ENCODE peak calls at places on chromosomes 5 and 9, in seven cellular contexts. Q, J, Z, B, X, S and V are unnamed samples.

GRCh38 chr9:133733074-133733408 is 5.1 kb downstream of the SARDH start:
- DNase-seq in Q (no peak), S (no peak), X (no peak), Z (peak; percentile 38), B (no peak), J (no peak), V (no peak)

GRCh38 chr5:171369056-171369455 is 18.6 kb upstream of the NPM1 start:
- DNase-seq in J (no peak), S (no peak), Q (no peak), Z (no peak), X (no peak), B (no peak), V (no peak)

GRCh38 chr5:74072646-74073045 is 446.6 kb downstream of the ARHGEF28 start:
- DNase-seq in J (no peak), Q (no peak), B (no peak), X (no peak), S (no peak), Z (no peak), V (no peak)

GRCh38 chr5:989961-990530 is 18.6 kb upstream of the NKD2 start:
- DNase-seq in B (no peak), X (no peak), Z (no peak), Q (no peak), S (no peak), J (peak; percentile 66), V (no peak)

GRCh38 chr5:180329138-180329435 is 24.0 kb downstream of the GFPT2 start:
- DNase-seq in S (no peak), X (no peak), J (no peak), Z (no peak), Q (no peak), B (no peak), V (no peak)

GRCh38 chr9:16058131-16058549 is 505.3 kb downstream of the CCDC171 start:
- DNase-seq in X (peak; percentile 84), J (peak; percentile 31), S (peak; percentile 18), Z (no peak), Q (no peak), B (no peak), V (no peak)

GRCh38 chr5:59020611-59021285 is 437.9 kb downstream of the RAB3C start:
- DNase-seq in Z (no peak), Q (no peak), B (no peak), X (no peak), S (no peak), J (peak; percentile 35), V (no peak)

GRCh38 chr9:127128341-127129072 is 6.1 kb upstream of the ANGPTL2 start:
- DNase-seq in S (no peak), Z (no peak), B (no peak), Q (no peak), X (no peak), J (no peak), V (no peak)

GRCh38 chr9:98811051-98811650 is 3.7 kb downstream of the GALNT12 start:
- DNase-seq in Q (no peak), S (no peak), Z (peak; percentile 57), B (no peak), X (peak; percentile 77), J (no peak), V (no peak)

GRCh38 chr5:97657239-97657638 is 474.2 kb upstream of the RIOK2 start:
- DNase-seq in B (no peak), Z (no peak), Q (no peak), S (no peak), X (no peak), J (no peak), V (no peak)

GRCh38 chr9:124708633-124709032 is 62.5 kb downstream of the NR6A1 start:
- DNase-seq in Q (no peak), Z (peak; percentile 41), X (peak; percentile 30), B (peak; percentile 15), S (no peak), J (no peak), V (no peak)

GRCh38 chr9:137216188-137216965 is 5.7 kb downstream of the RNF208 start:
- DNase-seq in Q (no peak), B (no peak), J (no peak), Z (no peak), X (no peak), S (no peak), V (no peak)

GRCh38 chr5:139949710-139950109 is 93.4 kb downstream of the NRG2 start:
- DNase-seq in X (no peak), B (no peak), Q (no peak), S (no peak), Z (no peak), J (peak; percentile 41), V (no peak)

GRCh38 chr5:5066276-5067186 is 73.6 kb upstream of the ADAMTS16 start:
- DNase-seq in X (no peak), B (no peak), J (no peak), Z (no peak), Q (no peak), S (peak; percentile 37), V (no peak)

GRCh38 chr9:114059047-114059803 is 18.9 kb downstream of the AMBP start:
- DNase-seq in X (no peak), S (no peak), J (no peak), Z (no peak), Q (no peak), B (no peak), V (no peak)

DNA sequence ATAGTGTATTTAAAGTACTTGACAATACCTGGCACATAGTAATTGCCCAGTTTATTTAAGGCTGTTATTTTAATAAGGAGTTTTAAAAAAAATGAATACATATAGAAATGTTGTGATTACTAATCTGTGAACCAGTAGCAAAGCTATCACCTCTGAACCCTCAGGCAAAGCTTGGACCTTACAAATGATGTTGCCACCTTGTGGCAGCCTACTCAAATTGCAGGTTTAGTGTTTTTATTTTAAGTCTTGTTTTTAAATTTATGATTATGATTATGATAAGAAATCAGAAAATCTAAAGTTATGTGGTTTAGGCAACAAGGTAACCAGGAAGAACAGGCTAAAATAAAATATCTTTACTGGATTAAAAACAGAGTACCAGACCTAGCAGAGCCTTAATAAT is 35.8 kb downstream of the PPARGC1B start:
- DNase-seq in B (no peak), X (no peak), J (peak; percentile 62), Q (peak; percentile 26), Z (peak; percentile 61), S (peak; percentile 52), V (no peak)
- TF ChIP-seq CTCF in B (peak; percentile 66), X (no peak), J (peak; percentile 68), Q (peak; percentile 87), Z (peak; percentile 38), S (peak; percentile 31), V (peak; percentile 9)

DNA sequence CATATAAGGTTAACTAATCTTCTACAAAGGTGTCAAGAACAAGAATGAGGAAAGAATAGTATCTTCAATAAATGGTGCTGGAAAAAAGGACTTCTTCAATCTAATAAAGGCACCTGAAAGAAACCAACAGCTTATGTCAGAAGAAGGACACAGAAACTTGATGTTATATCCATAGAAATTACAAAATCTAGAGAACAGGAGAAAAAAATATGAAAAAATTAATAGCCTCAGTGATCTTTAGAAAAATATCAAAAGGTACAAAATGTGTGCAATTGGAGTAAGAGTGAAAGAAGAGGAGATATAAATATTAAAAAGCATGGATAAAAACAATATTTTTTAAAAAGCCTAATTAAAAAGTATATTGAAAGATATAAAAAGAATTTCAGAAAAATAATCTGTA is 18.8 kb upstream of the PRSS3 start:
- DNase-seq in J (no peak), B (no peak), Z (no peak), X (no peak), S (no peak), Q (no peak), V (no peak)
- H3K4me3 ChIP-seq in J (no peak overlapping the region), B (no peak overlapping the region), Z (no peak overlapping the region), X (no peak overlapping the region), S (no peak overlapping the region), Q (no peak overlapping the region), V (no peak overlapping the region)

GRCh38 chr9:34993502-34994428 is 4.2 kb downstream of the DNAJB5 start:
- DNase-seq in B (no peak), S (peak; percentile 54), Z (no peak), J (peak; percentile 59), Q (no peak), X (no peak), V (no peak)

GRCh38 chr9:34989946-34990635 is 546 bp downstream of the DNAJB5 start:
- DNase-seq in Q (peak; percentile 37), X (no peak), Z (no peak), B (no peak), S (peak; percentile 46), J (peak; percentile 95), V (no peak)

GRCh38 chr9:34990908-34991832 is 1.6 kb downstream of the DNAJB5 start:
- DNase-seq in Z (no peak), J (peak; percentile 57), X (no peak), Q (no peak), B (no peak), S (peak; percentile 37), V (no peak)

GRCh38 chr9:34992376-34992951 is 2.9 kb downstream of the DNAJB5 start:
- DNase-seq in Z (peak; percentile 46), Q (no peak), S (peak; percentile 31), J (no peak), X (peak; percentile 85), B (no peak), V (no peak)

GRCh38 chr9:34991833-34992375 is 2.4 kb downstream of the DNAJB5 start:
- DNase-seq in Z (peak; percentile 30), X (no peak), B (no peak), J (peak; percentile 61), S (peak; percentile 58), Q (no peak), V (no peak)
- TF ChIP-seq CTCF in Z (no peak), X (no peak), B (no peak), J (peak; percentile 48), S (peak; percentile 23), Q (no peak), V (no peak)

DNA sequence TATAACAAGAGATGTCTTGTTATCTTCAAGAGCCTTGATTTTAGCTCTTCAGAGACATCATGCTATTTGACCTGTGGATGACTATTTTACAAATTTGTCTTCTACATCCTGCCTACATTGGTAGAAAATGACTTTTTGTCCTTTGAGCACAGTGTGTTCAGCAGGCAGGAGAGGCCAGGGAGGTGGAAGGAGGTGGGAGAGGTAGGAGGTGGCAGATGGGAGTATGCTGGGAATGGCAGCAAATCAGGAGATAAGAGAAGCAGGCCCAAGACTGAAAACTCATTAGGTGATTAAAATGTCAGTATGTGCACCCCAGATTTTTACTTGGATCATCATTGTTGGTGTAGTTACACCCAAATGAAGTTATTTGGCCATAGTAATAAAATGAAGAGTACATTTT is 44.1 kb downstream of the PTPN3 start:
- DNase-seq in J (no peak), Q (no peak), X (no peak), Z (no peak), B (no peak), S (no peak), V (no peak)
- H3K4me3 ChIP-seq in J (no peak overlapping the region), Q (no peak overlapping the region), X (no peak overlapping the region), Z (no peak overlapping the region), B (no peak overlapping the region), S (no peak overlapping the region), V (no peak overlapping the region)